ENCODE peak calls at places on chromosomes 12 and 14, in nine cellular contexts. One of them, this sample, is unnamed.

GRCh38 chr14:99145307-99145706 is 126.7 kb downstream of the BCL11B start:
- DNase-seq in transverse colon: no peak
- DNase-seq in suprapubic skin: no peak
- DNase-seq in upper lobe of left lung: no peak
- DNase-seq in K562: no peak
- DNase-seq in breast epithelium: no peak
- DNase-seq in HCT116: no peak
- DNase-seq in stomach: no peak
- DNase-seq in endothelial cell of umbilical vein: no peak
- DNase-seq in this sample: no peak

GRCh38 chr14:81767266-81767987 is 233.8 kb upstream of the SEL1L start:
- DNase-seq in breast epithelium: no peak
- DNase-seq in suprapubic skin: no peak
- DNase-seq in transverse colon: no peak
- DNase-seq in HCT116: no peak
- DNase-seq in upper lobe of left lung: no peak
- DNase-seq in stomach: no peak
- DNase-seq in endothelial cell of umbilical vein: no peak
- DNase-seq in K562: no peak
- DNase-seq in this sample: no peak

GRCh38 chr14:49497267-49497666 is 88.9 kb downstream of the RPS29 start:
- DNase-seq in stomach: no peak
- DNase-seq in HCT116: no peak
- DNase-seq in breast epithelium: no peak
- DNase-seq in upper lobe of left lung: no peak
- DNase-seq in endothelial cell of umbilical vein: no peak
- DNase-seq in transverse colon: no peak
- DNase-seq in K562: no peak
- DNase-seq in suprapubic skin: no peak
- DNase-seq in this sample: no peak

GRCh38 chr14:90263748-90264449 is 7.5 kb downstream of the PSMC1 start:
- DNase-seq in stomach: no peak
- DNase-seq in endothelial cell of umbilical vein: no peak
- DNase-seq in transverse colon: no peak
- DNase-seq in breast epithelium: no peak
- DNase-seq in upper lobe of left lung: no peak
- DNase-seq in HCT116: no peak
- DNase-seq in K562: no peak
- DNase-seq in suprapubic skin: no peak
- DNase-seq in this sample: no peak

GRCh38 chr12:131087991-131088700 is 134.4 kb downstream of the ADGRD1 start:
- DNase-seq in transverse colon: no peak
- DNase-seq in breast epithelium: no peak
- DNase-seq in stomach: peak; percentile 20
- DNase-seq in upper lobe of left lung: peak; percentile 17
- DNase-seq in K562: no peak
- DNase-seq in HCT116: no peak
- DNase-seq in suprapubic skin: peak; percentile 72
- DNase-seq in endothelial cell of umbilical vein: no peak
- DNase-seq in this sample: no peak

GRCh38 chr12:51028126-51028810 is 2.1 kb upstream of the SLC11A2 start:
- DNase-seq in upper lobe of left lung: peak; percentile 77
- DNase-seq in breast epithelium: no peak
- DNase-seq in K562: peak; percentile 53
- DNase-seq in transverse colon: peak; percentile 21
- DNase-seq in HCT116: no peak
- DNase-seq in suprapubic skin: no peak
- DNase-seq in endothelial cell of umbilical vein: peak; percentile 27
- DNase-seq in stomach: no peak
- DNase-seq in this sample: no peak

GRCh38 chr12:64618953-64619590 is 8.8 kb downstream of the RASSF3 start:
- DNase-seq in K562: no peak
- DNase-seq in transverse colon: no peak
- DNase-seq in endothelial cell of umbilical vein: peak; percentile 53
- DNase-seq in HCT116: no peak
- DNase-seq in breast epithelium: no peak
- DNase-seq in upper lobe of left lung: no peak
- DNase-seq in stomach: no peak
- DNase-seq in suprapubic skin: no peak
- DNase-seq in this sample: no peak

GRCh38 chr12:132053338-132054330 is 90.5 kb downstream of the DDX51 start:
- DNase-seq in transverse colon: no peak
- DNase-seq in K562: no peak
- DNase-seq in stomach: no peak
- DNase-seq in breast epithelium: no peak
- DNase-seq in suprapubic skin: no peak
- DNase-seq in endothelial cell of umbilical vein: no peak
- DNase-seq in upper lobe of left lung: no peak
- DNase-seq in HCT116: no peak
- DNase-seq in this sample: no peak

GRCh38 chr12:59548930-59549329 is 46.9 kb upstream of the SLC16A7 start:
- DNase-seq in upper lobe of left lung: peak; percentile 25
- DNase-seq in HCT116: no peak
- DNase-seq in endothelial cell of umbilical vein: no peak
- DNase-seq in K562: no peak
- DNase-seq in stomach: peak; percentile 33
- DNase-seq in breast epithelium: no peak
- DNase-seq in suprapubic skin: no peak
- DNase-seq in transverse colon: no peak
- DNase-seq in this sample: no peak

GRCh38 chr12:101743242-101743641 is 4.0 kb upstream of the SYCP3 start:
- DNase-seq in endothelial cell of umbilical vein: no peak
- DNase-seq in HCT116: no peak
- DNase-seq in transverse colon: no peak
- DNase-seq in stomach: no peak
- DNase-seq in K562: no peak
- DNase-seq in upper lobe of left lung: no peak
- DNase-seq in suprapubic skin: no peak
- DNase-seq in breast epithelium: no peak
- DNase-seq in this sample: no peak

GRCh38 chr12:122421815-122422737 is at the start of gene CLIP1:
- DNase-seq in endothelial cell of umbilical vein: peak; percentile 63
- DNase-seq in upper lobe of left lung: peak; percentile 73
- DNase-seq in K562: peak; percentile 79
- DNase-seq in stomach: peak; percentile 72
- DNase-seq in breast epithelium: peak; percentile 57
- DNase-seq in suprapubic skin: peak; percentile 83
- DNase-seq in HCT116: no peak
- DNase-seq in transverse colon: peak; percentile 70
- DNase-seq in this sample: peak; percentile 92

GRCh38 chr12:8699714-8700113 is 1.9 kb downstream of the RIMKLB start:
- DNase-seq in breast epithelium: no peak
- DNase-seq in upper lobe of left lung: no peak
- DNase-seq in transverse colon: no peak
- DNase-seq in suprapubic skin: no peak
- DNase-seq in endothelial cell of umbilical vein: no peak
- DNase-seq in HCT116: no peak
- DNase-seq in K562: peak; percentile 11
- DNase-seq in stomach: no peak
- DNase-seq in this sample: no peak

DNA sequence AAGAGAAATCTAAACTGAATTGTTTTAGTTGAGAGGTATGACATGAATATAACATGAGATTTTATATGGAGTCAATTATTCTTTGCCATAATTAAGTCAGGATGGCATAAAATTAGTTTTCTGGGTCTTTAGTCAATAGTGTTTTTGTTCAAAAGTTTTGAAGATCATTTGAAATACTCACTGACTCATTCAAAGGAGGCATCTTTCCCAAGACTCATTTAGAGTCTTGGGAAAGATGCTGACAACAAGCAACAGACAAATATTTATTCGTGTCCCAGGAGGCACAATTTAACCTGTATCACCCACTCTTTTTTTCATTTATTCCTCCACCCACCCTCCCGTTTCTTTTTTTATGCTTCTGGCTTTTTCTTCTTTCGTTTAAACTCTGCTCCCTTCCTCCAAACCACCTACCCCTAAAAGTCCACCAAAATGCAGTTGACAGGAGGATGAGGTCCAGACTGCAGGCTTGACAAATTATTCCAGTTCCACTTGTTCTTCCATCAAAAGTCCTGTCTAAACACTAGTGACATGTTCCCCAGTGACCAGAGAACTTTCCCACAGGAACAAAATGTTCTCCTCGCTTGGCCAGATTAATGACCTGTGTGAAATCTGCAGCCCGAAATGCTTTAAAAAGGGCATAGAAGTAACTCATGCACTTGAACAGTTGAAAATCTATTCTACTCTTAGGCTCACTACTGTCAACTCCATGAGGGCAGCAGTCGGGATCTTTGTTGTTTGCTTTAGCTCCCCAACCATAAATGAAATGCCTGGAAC is 43.3 kb upstream of the CSRP2 start:
- DNase-seq in upper lobe of left lung: no peak
- DNase-seq in breast epithelium: no peak
- DNase-seq in K562: no peak
- DNase-seq in endothelial cell of umbilical vein: no peak
- DNase-seq in suprapubic skin: no peak
- DNase-seq in stomach: no peak
- DNase-seq in transverse colon: no peak
- DNase-seq in HCT116: no peak
- DNase-seq in this sample: no peak
- TF ChIP-seq POLR2AphosphoS5 in upper lobe of left lung: peak; percentile 14
- TF ChIP-seq POLR2AphosphoS5 in breast epithelium: no peak
- TF ChIP-seq POLR2AphosphoS5 in K562: no peak
- TF ChIP-seq POLR2AphosphoS5 in endothelial cell of umbilical vein: no peak
- TF ChIP-seq POLR2AphosphoS5 in suprapubic skin: peak; percentile 34
- TF ChIP-seq POLR2AphosphoS5 in stomach: peak; percentile 51
- TF ChIP-seq POLR2AphosphoS5 in transverse colon: peak; percentile 36
- TF ChIP-seq POLR2AphosphoS5 in HCT116: no peak
- TF ChIP-seq POLR2AphosphoS5 in this sample: no peak

GRCh38 chr12:80058586-80058985 is 40.8 kb upstream of the OTOGL start:
- DNase-seq in endothelial cell of umbilical vein: no peak
- DNase-seq in HCT116: no peak
- DNase-seq in transverse colon: no peak
- DNase-seq in suprapubic skin: no peak
- DNase-seq in K562: no peak
- DNase-seq in stomach: no peak
- DNase-seq in breast epithelium: no peak
- DNase-seq in upper lobe of left lung: no peak
- DNase-seq in this sample: no peak

GRCh38 chr12:80056845-80057244 is 42.5 kb upstream of the OTOGL start:
- DNase-seq in suprapubic skin: no peak
- DNase-seq in breast epithelium: no peak
- DNase-seq in K562: no peak
- DNase-seq in upper lobe of left lung: no peak
- DNase-seq in stomach: peak; percentile 77
- DNase-seq in transverse colon: no peak
- DNase-seq in HCT116: no peak
- DNase-seq in endothelial cell of umbilical vein: peak; percentile 98
- DNase-seq in this sample: no peak

GRCh38 chr12:80056232-80056631 is 43.1 kb upstream of the OTOGL start:
- DNase-seq in HCT116: no peak
- DNase-seq in suprapubic skin: no peak
- DNase-seq in breast epithelium: no peak
- DNase-seq in upper lobe of left lung: no peak
- DNase-seq in K562: no peak
- DNase-seq in stomach: no peak
- DNase-seq in transverse colon: no peak
- DNase-seq in endothelial cell of umbilical vein: peak; percentile 75
- DNase-seq in this sample: no peak

GRCh38 chr12:80053048-80053790 is 46.1 kb upstream of the OTOGL start:
- DNase-seq in HCT116: no peak
- DNase-seq in transverse colon: peak; percentile 54
- DNase-seq in K562: no peak
- DNase-seq in suprapubic skin: peak; percentile 80
- DNase-seq in stomach: peak; percentile 40
- DNase-seq in endothelial cell of umbilical vein: peak; percentile 75
- DNase-seq in breast epithelium: no peak
- DNase-seq in upper lobe of left lung: peak; percentile 23
- DNase-seq in this sample: no peak
- TF ChIP-seq POLR2AphosphoS5 in HCT116: no peak
- TF ChIP-seq POLR2AphosphoS5 in transverse colon: peak; percentile 49
- TF ChIP-seq POLR2AphosphoS5 in K562: no peak
- TF ChIP-seq POLR2AphosphoS5 in suprapubic skin: peak; percentile 17
- TF ChIP-seq POLR2AphosphoS5 in stomach: peak; percentile 66
- TF ChIP-seq POLR2AphosphoS5 in endothelial cell of umbilical vein: no peak
- TF ChIP-seq POLR2AphosphoS5 in breast epithelium: no peak
- TF ChIP-seq POLR2AphosphoS5 in upper lobe of left lung: no peak
- TF ChIP-seq POLR2AphosphoS5 in this sample: no peak

GRCh38 chr14:78445275-78445674 is 275.1 kb downstream of the NRXN3 start:
- DNase-seq in HCT116: no peak
- DNase-seq in stomach: no peak
- DNase-seq in suprapubic skin: no peak
- DNase-seq in K562: no peak
- DNase-seq in transverse colon: no peak
- DNase-seq in breast epithelium: no peak
- DNase-seq in upper lobe of left lung: no peak
- DNase-seq in endothelial cell of umbilical vein: no peak
- DNase-seq in this sample: no peak

GRCh38 chr14:78443834-78444233 is 273.7 kb downstream of the NRXN3 start:
- DNase-seq in HCT116: no peak
- DNase-seq in endothelial cell of umbilical vein: no peak
- DNase-seq in upper lobe of left lung: no peak
- DNase-seq in K562: no peak
- DNase-seq in suprapubic skin: no peak
- DNase-seq in stomach: no peak
- DNase-seq in breast epithelium: no peak
- DNase-seq in transverse colon: no peak
- DNase-seq in this sample: no peak

DNA sequence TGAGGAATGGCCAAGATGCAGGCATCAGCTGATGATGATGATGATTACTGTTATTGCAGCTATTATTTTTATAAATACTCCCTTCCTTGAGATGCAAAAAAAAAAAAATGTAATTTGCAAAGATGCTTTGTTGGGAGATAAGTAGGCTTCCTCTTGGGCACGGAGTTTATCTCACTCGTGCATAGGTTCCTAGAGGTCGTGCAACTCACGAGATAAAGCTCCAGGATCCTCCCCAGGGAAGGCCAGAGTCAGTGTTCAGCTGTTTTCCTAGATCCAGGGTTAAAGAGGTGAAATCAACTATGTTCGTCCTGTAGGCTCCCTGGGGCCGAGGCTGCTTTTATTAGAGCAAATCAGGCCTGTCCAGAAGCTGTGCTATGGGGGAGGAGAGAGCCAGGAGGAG is 270.2 kb downstream of the NRXN3 start:
- DNase-seq in breast epithelium: no peak
- DNase-seq in K562: no peak
- DNase-seq in HCT116: no peak
- DNase-seq in suprapubic skin: no peak
- DNase-seq in upper lobe of left lung: no peak
- DNase-seq in stomach: no peak
- DNase-seq in transverse colon: no peak
- DNase-seq in endothelial cell of umbilical vein: no peak
- DNase-seq in this sample: no peak
- TF ChIP-seq POLR2AphosphoS5 in breast epithelium: no peak
- TF ChIP-seq POLR2AphosphoS5 in K562: no peak
- TF ChIP-seq POLR2AphosphoS5 in HCT116: no peak
- TF ChIP-seq POLR2AphosphoS5 in suprapubic skin: no peak
- TF ChIP-seq POLR2AphosphoS5 in upper lobe of left lung: no peak
- TF ChIP-seq POLR2AphosphoS5 in stomach: no peak
- TF ChIP-seq POLR2AphosphoS5 in transverse colon: no peak
- TF ChIP-seq POLR2AphosphoS5 in endothelial cell of umbilical vein: no peak
- TF ChIP-seq POLR2AphosphoS5 in this sample: no peak

DNA sequence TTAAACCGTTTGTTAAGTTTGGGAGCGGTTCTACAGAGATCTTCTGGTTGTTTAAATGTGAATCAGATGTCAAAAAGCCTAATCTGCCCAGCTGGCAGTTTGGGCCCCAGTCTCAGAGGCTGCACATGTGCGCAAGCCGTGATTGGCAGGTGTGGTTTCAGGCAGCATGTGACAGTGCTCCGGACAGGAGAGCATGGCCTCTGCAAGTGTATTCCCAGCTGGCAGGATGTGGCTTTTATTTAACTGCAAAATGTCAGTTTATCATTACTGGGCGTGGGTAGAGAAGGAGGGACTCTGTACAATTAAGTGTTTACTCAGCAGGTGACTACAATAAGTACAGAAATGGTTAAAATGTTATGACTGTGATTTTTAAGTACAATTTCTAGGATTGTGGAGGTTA is 77.5 kb downstream of the PELI2 start:
- DNase-seq in HCT116: no peak
- DNase-seq in breast epithelium: no peak
- DNase-seq in suprapubic skin: no peak
- DNase-seq in stomach: no peak
- DNase-seq in transverse colon: peak; percentile 37
- DNase-seq in K562: no peak
- DNase-seq in endothelial cell of umbilical vein: peak; percentile 31
- DNase-seq in upper lobe of left lung: no peak
- DNase-seq in this sample: peak; percentile 85
- TF ChIP-seq POLR2AphosphoS5 in HCT116: no peak
- TF ChIP-seq POLR2AphosphoS5 in breast epithelium: no peak
- TF ChIP-seq POLR2AphosphoS5 in suprapubic skin: no peak
- TF ChIP-seq POLR2AphosphoS5 in stomach: no peak
- TF ChIP-seq POLR2AphosphoS5 in transverse colon: no peak
- TF ChIP-seq POLR2AphosphoS5 in K562: no peak
- TF ChIP-seq POLR2AphosphoS5 in endothelial cell of umbilical vein: no peak
- TF ChIP-seq POLR2AphosphoS5 in upper lobe of left lung: no peak
- TF ChIP-seq POLR2AphosphoS5 in this sample: peak; percentile 27